ENCODE peak calls at places on chromosomes 4 and X, in ten cellular contexts. Y, O, K, B, W, N, L, M, I and R are unnamed samples.

GRCh38 chr4:151669990-151670389 is 90.8 kb downstream of the GATB start:
- DNase-seq in M (no peak), W (no peak), Y (no peak), B (no peak), L (no peak), O (no peak), N (no peak), K (no peak), I (no peak), R (no peak)

GRCh38 chr4:124262211-124263179 is 450.0 kb downstream of the ANKRD50 start:
- DNase-seq in K (peak; percentile 62), N (peak; percentile 2), L (peak; percentile 90), M (peak; percentile 71), I (peak; percentile 0), O (peak; percentile 66), B (no peak), W (peak; percentile 96), Y (peak; percentile 73), R (peak; percentile 90)

GRCh38 chrX:106615041-106615440 is 3.3 kb downstream of the RADX start:
- DNase-seq in B (no peak), N (no peak), I (no peak), O (no peak), K (no peak), W (no peak), M (no peak), Y (no peak), L (no peak), R (no peak)

GRCh38 chr4:38283724-38284123 is 323.5 kb downstream of the PTTG2 start:
- DNase-seq in N (no peak), B (no peak), M (no peak), W (peak; percentile 32), Y (no peak), K (no peak), L (no peak), O (no peak), I (no peak), R (no peak)

GRCh38 chr4:184746532-184746870 is 12.6 kb upstream of the CENPU start:
- DNase-seq in N (no peak), O (no peak), L (peak; percentile 94), M (peak; percentile 84), W (peak; percentile 89), I (no peak), B (no peak), K (no peak), Y (no peak), R (peak; percentile 71)

GRCh38 chr4:152310223-152310622 is 225.7 kb downstream of the FBXW7 start:
- DNase-seq in B (no peak), N (no peak), O (no peak), L (peak; percentile 76), I (no peak), M (no peak), K (no peak), W (peak; percentile 3), Y (no peak), R (peak; percentile 93)

GRCh38 chr4:128782875-128783614 is 26.5 kb upstream of the JADE1 start:
- DNase-seq in W (peak; percentile 52), O (no peak), M (no peak), B (no peak), N (no peak), K (no peak), Y (no peak), I (no peak), L (peak; percentile 79), R (peak; percentile 74)

GRCh38 chr4:56930638-56931037 is 22.9 kb downstream of the REST start:
- DNase-seq in I (no peak), O (no peak), L (no peak), K (no peak), Y (no peak), W (no peak), M (no peak), B (no peak), N (no peak), R (no peak)

GRCh38 chr4:149264093-149264733 is 551.4 kb downstream of the IQCM start:
- DNase-seq in Y (no peak), L (peak; percentile 60), K (peak; percentile 46), B (no peak), I (no peak), M (peak; percentile 17), N (no peak), W (peak; percentile 73), O (peak; percentile 33), R (peak; percentile 59)

GRCh38 chrX:1385251-1385794 is 6.6 kb downstream of the SLC25A6 start:
- DNase-seq in Y (no peak), O (no peak), L (no peak), I (no peak), W (no peak), M (no peak), K (peak; percentile 44), B (no peak), N (no peak), R (no peak)

GRCh38 chrX:123087326-123087725 is 96.8 kb upstream of the GRIA3 start:
- DNase-seq in I (no peak), B (no peak), L (peak; percentile 15), Y (no peak), M (no peak), O (no peak), W (peak; percentile 25), K (no peak), N (no peak), R (no peak)

GRCh38 chr4:107304699-107305286 is 268.7 kb upstream of the DKK2 start:
- DNase-seq in N (no peak), W (no peak), Y (no peak), O (no peak), M (no peak), L (no peak), I (no peak), K (no peak), B (no peak), R (no peak)

GRCh38 chr4:155667538-155668511 is 1.2 kb downstream of the GUCY1A1 start:
- DNase-seq in K (peak; percentile 59), N (no peak), M (peak; percentile 42), W (peak; percentile 35), B (no peak), O (no peak), L (peak; percentile 61), I (no peak), Y (peak; percentile 40), R (peak; percentile 16)

GRCh38 chr4:156933633-156934258 is 37.9 kb downstream of the PDGFC start:
- DNase-seq in N (no peak), L (peak; percentile 85), K (no peak), I (no peak), Y (no peak), W (peak; percentile 65), M (no peak), B (no peak), O (no peak), R (peak; percentile 86)

GRCh38 chr4:14767142-14767541 is 235.1 kb upstream of the CPEB2 start:
- DNase-seq in Y (no peak), L (no peak), N (no peak), B (no peak), W (no peak), O (no peak), M (no peak), K (no peak), I (no peak), R (no peak)

GRCh38 chr4:88759039-88759631 is 61.5 kb upstream of the NAP1L5 start:
- DNase-seq in N (no peak), M (no peak), I (no peak), K (no peak), B (no peak), Y (peak; percentile 46), L (peak; percentile 80), O (peak; percentile 88), W (peak; percentile 81), R (peak; percentile 36)

GRCh38 chr4:68736813-68737212 is 66.4 kb upstream of the UGT2B15 start:
- DNase-seq in Y (no peak), O (no peak), I (no peak), N (no peak), B (no peak), W (no peak), L (no peak), K (no peak), M (no peak), R (no peak)

GRCh38 chr4:4418676-4419370 is 31.9 kb downstream of the NSG1 start:
- DNase-seq in B (no peak), K (peak; percentile 15), O (no peak), W (no peak), M (no peak), N (no peak), L (no peak), I (no peak), Y (no peak), R (no peak)

GRCh38 chrX:20067709-20068315 is 48.9 kb downstream of the MAP7D2 start:
- DNase-seq in I (no peak), O (no peak), B (no peak), M (peak; percentile 73), Y (peak; percentile 25), K (no peak), W (peak; percentile 75), N (no peak), L (peak; percentile 90), R (peak; percentile 87)

GRCh38 chr4:109730294-109731051 is 603 bp upstream of the PLA2G12A start:
- DNase-seq in K (peak; percentile 60), M (peak; percentile 44), O (peak; percentile 70), L (peak; percentile 64), Y (peak; percentile 31), I (no peak), B (no peak), W (peak; percentile 58), N (no peak), R (peak; percentile 67)

GRCh38 chrX:24260827-24261550 is 52.9 kb downstream of the SUPT20HL2 start:
- DNase-seq in M (peak; percentile 57), O (no peak), B (no peak), K (no peak), W (peak; percentile 62), Y (peak; percentile 2), I (no peak), L (peak; percentile 72), N (no peak), R (peak; percentile 40)

GRCh38 chr4:110850461-110851447 is 227.9 kb upstream of the PITX2 start:
- DNase-seq in L (no peak), O (no peak), B (no peak), K (no peak), N (no peak), Y (no peak), I (no peak), W (no peak), M (peak; percentile 12), R (no peak)

GRCh38 chrX:97366246-97366645 is 482.5 kb downstream of the RPA4 start:
- DNase-seq in O (no peak), B (no peak), L (peak; percentile 20), N (no peak), Y (no peak), M (no peak), W (peak; percentile 17), K (no peak), I (no peak), R (no peak)